ENCODE peak calls at places on chromosomes 11 and 22, in eight cellular contexts. U is Peyer's patch, Y is HCT116, W is A549, X is upper lobe of right lung, T is testis, Q is tibial artery, F is heart right ventricle. S is an unnamed sample.

GRCh38 chr22:42662114-42663021 is 13.2 kb upstream of the CYB5R3 start:
- DNase-seq in U (peak), Y (no peak), W (peak), X (peak), T (peak), Q (peak), F (peak), S (peak)

GRCh38 chr11:79857404-79857803 is 416.6 kb upstream of the TENM4 start:
- DNase-seq in U (no peak), Y (no peak), W (no peak), X (no peak), T (no peak), Q (no peak), F (no peak), S (no peak)

GRCh38 chr11:113664069-113664980 is 41.8 kb downstream of the TMPRSS5 start:
- DNase-seq in U (no peak), Y (peak), W (peak), X (no peak), T (no peak), Q (no peak), F (no peak), S (no peak)

GRCh38 chr22:19843107-19843856 is 11.4 kb downstream of the GNB1L start:
- DNase-seq in U (no peak), Y (no peak), W (no peak), X (no peak), T (no peak), Q (no peak), F (no peak), S (peak)

GRCh38 chr22:35952576-35952975 is 76.0 kb downstream of the RBFOX2 start:
- DNase-seq in U (no peak), Y (no peak), W (no peak), X (no peak), T (no peak), Q (no peak), F (no peak), S (no peak)

GRCh38 chr11:102111011-102111786 is 952 bp downstream of the YAP1 start:
- DNase-seq in U (peak), Y (no peak), W (peak), X (peak), T (peak), Q (peak), F (peak), S (peak)

GRCh38 chr11:96055706-96056387 is 131.9 kb upstream of the MTMR2 start:
- DNase-seq in U (no peak), Y (no peak), W (no peak), X (no peak), T (no peak), Q (no peak), F (no peak), S (no peak)

GRCh38 chr11:132332521-132332920 is 962.1 kb downstream of the NTM start:
- DNase-seq in U (no peak), Y (no peak), W (no peak), X (no peak), T (no peak), Q (no peak), F (no peak), S (no peak)

GRCh38 chr11:59901306-59901705 is 22.7 kb downstream of the OOSP3 start:
- DNase-seq in U (no peak), Y (peak), W (no peak), X (no peak), T (no peak), Q (no peak), F (no peak), S (no peak)

GRCh38 chr11:92399702-92400101 is 175.1 kb downstream of the FAT3 start:
- DNase-seq in U (no peak), Y (no peak), W (no peak), X (no peak), T (no peak), Q (no peak), F (no peak), S (no peak)
- TF ChIP-seq CTCF in U (no peak), Y (no peak), W (no peak), X (no peak), T (no peak), Q (no peak), F (no peak), S (no peak)

DNA sequence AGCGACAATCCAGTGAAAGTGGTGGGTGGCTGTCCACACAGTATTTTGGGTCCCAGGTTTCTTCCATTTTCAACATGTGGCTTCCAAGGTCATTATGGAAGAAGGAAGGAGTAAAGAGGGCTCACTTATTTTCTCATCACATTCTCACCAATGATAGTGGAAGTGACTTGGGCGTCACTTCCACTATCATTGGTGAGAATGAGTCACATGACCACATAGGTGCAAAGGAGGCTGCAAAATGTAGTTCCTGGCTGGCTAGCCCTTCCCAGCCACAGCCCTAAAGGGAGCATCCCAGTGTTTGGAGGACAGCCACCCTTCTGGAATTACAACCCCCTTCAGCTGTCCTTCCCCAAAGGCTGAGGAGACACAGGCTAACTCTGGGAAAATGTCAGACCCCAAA is 95.6 kb downstream of the TSPAN18 start:
- DNase-seq in U (no peak), Y (no peak), W (no peak), X (no peak), T (no peak), Q (no peak), F (no peak), S (no peak)
- H3K27ac ChIP-seq in U (no peak), Y (no peak), W (no peak), X (no peak), T (no peak), Q (no peak), F (no peak), S (peak)

GRCh38 chr11:34149786-34150185 is 44.4 kb downstream of the NAT10 start:
- DNase-seq in U (no peak), Y (no peak), W (peak), X (no peak), T (no peak), Q (no peak), F (no peak), S (no peak)
- TF ChIP-seq CTCF in U (peak), Y (peak), W (peak), X (no peak), T (no peak), Q (peak), F (peak), S (peak)

DNA sequence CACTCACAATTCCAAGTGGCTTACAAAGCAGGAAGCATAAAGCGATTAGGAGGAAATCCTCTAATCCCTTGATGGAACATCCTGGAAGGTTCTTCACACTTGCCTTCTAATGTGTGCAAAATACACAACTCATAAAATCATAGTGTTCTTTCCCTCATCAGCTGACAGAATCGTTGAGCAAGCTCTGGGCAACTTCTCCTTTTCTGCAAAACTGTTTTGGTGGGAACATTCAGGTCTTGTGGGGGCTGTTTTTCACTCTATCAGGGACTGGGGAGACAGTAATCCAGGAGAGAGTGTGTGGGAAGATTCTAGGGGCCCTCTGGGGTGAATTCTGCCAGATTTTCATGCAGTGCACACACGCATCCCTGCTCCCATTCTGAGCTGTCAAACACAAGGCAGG is 53.2 kb downstream of the IRAG1 start:
- DNase-seq in U (no peak), Y (no peak), W (no peak), X (peak), T (no peak), Q (peak), F (no peak), S (no peak)
- H3K27ac ChIP-seq in U (peak), Y (peak), W (no peak), X (no peak), T (peak), Q (peak), F (no peak), S (no peak)

GRCh38 chr22:48333816-48334735 is 1493.6 kb downstream of the BRD1 start:
- DNase-seq in U (peak), Y (no peak), W (no peak), X (no peak), T (no peak), Q (no peak), F (no peak), S (no peak)

GRCh38 chr22:48332438-48333322 is 1495.0 kb downstream of the BRD1 start:
- DNase-seq in U (peak), Y (no peak), W (no peak), X (no peak), T (no peak), Q (no peak), F (no peak), S (no peak)

GRCh38 chr22:48333323-48333763 is 1494.3 kb downstream of the BRD1 start:
- DNase-seq in U (peak), Y (no peak), W (no peak), X (no peak), T (no peak), Q (no peak), F (no peak), S (no peak)

GRCh38 chr22:48331266-48331665 is 1496.4 kb downstream of the BRD1 start:
- DNase-seq in U (peak), Y (no peak), W (no peak), X (no peak), T (no peak), Q (no peak), F (no peak), S (no peak)

DNA sequence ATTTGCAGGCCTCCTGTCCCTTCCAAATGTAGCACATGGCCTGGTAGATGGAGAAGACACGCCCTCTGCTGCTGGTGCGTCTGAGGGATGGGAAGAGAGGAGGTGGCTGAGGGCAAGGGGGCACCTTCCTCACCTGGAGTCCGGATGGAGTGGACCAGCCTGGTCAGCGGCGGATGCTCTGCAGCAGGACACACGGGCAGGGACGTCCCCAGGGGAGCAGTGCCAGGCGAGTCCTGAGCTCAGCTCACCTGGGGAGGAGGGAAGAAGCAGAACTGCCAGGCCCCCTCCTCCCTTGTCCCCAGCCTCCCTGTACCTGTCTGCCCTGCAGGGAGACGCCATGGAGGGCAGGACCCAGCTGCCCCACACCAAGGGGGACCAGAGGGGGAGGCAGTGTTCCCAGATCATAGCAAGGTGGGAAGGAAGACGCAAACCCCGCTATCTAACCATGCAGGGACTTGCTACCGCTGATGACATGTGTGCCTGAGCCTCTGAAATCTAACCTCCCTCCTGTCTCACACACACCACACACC is 1495.9 kb downstream of the BRD1 start:
- DNase-seq in U (peak), Y (no peak), W (no peak), X (no peak), T (no peak), Q (no peak), F (no peak), S (no peak)
- TF ChIP-seq CTCF in U (no peak), Y (no peak), W (no peak), X (no peak), T (no peak), Q (no peak), F (no peak), S (no peak)

DNA sequence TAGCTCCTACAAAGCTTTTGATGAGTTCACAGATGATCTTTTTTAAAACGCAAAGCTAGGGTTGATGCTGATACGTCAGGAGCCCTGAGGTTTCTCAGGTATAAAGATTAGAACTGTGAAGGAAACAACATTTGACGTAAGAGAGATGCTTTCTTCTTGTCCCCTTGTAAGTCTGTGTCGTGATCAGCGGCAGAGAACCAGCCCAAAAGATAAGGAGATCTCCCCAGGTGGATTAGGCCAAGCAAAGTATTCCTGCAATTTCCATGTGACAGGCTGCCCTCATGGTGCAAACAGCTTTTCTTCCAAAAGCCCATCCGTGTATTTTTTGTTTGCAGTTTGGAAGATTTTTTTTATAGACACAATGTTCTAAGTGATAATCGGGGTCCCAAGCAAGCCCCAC is 45.9 kb upstream of the YWHAH start:
- DNase-seq in U (no peak), Y (no peak), W (no peak), X (no peak), T (no peak), Q (no peak), F (no peak), S (no peak)
- H3K27ac ChIP-seq in U (no peak), Y (no peak), W (no peak), X (no peak), T (no peak), Q (no peak), F (no peak), S (no peak)

GRCh38 chr11:35412285-35412684 is 7.1 kb downstream of the SLC1A2 start:
- DNase-seq in U (no peak), Y (no peak), W (peak), X (no peak), T (no peak), Q (no peak), F (no peak), S (no peak)
- TF ChIP-seq CTCF in U (peak), Y (peak), W (peak), X (peak), T (no peak), Q (peak), F (peak), S (peak)

S was measured in right atrium auricular region.